ENCODE peak calls at places on chromosome 17, in four cellular contexts. One of them, this sample, is unnamed.

GRCh38 chr17:79647456-79647915 is 36.6 kb upstream of the RBFOX3 start:
- DNase-seq in activated T-cell treated with anti-CD3 and anti-CD28 coated beads for 1 hour: no peak
- DNase-seq in uterus: no peak
- DNase-seq in HT-29: no peak
- DNase-seq in this sample: no peak

GRCh38 chr17:2903193-2903974 is 107.1 kb downstream of the RAP1GAP2 start:
- DNase-seq in activated T-cell treated with anti-CD3 and anti-CD28 coated beads for 1 hour: no peak
- DNase-seq in uterus: no peak
- DNase-seq in HT-29: no peak
- DNase-seq in this sample: no peak

GRCh38 chr17:19937522-19937921 is 40.1 kb downstream of the AKAP10 start:
- DNase-seq in activated T-cell treated with anti-CD3 and anti-CD28 coated beads for 1 hour: no peak
- DNase-seq in uterus: no peak
- DNase-seq in HT-29: no peak
- DNase-seq in this sample: no peak

GRCh38 chr17:17492562-17492961 is 3.6 kb downstream of the RASD1 start:
- DNase-seq in activated T-cell treated with anti-CD3 and anti-CD28 coated beads for 1 hour: no peak
- DNase-seq in uterus: no peak
- DNase-seq in HT-29: no peak
- DNase-seq in this sample: no peak

GRCh38 chr17:63996430-63997182 is 1.5 kb upstream of the PRR29 start:
- DNase-seq in activated T-cell treated with anti-CD3 and anti-CD28 coated beads for 1 hour: no peak
- DNase-seq in uterus: peak; percentile 5
- DNase-seq in HT-29: no peak
- DNase-seq in this sample: no peak

GRCh38 chr17:41777579-41778188 is 8.8 kb downstream of the JUP start:
- DNase-seq in activated T-cell treated with anti-CD3 and anti-CD28 coated beads for 1 hour: no peak
- DNase-seq in uterus: peak; percentile 86
- DNase-seq in HT-29: peak; percentile 79
- DNase-seq in this sample: no peak

GRCh38 chr17:75087558-75088453 is at the start of gene SLC16A5:
- DNase-seq in activated T-cell treated with anti-CD3 and anti-CD28 coated beads for 1 hour: peak; percentile 38
- DNase-seq in uterus: peak; percentile 90
- DNase-seq in HT-29: peak; percentile 93
- DNase-seq in this sample: peak; percentile 13

GRCh38 chr17:57946798-57947358 is 8.3 kb downstream of the CUEDC1 start:
- DNase-seq in activated T-cell treated with anti-CD3 and anti-CD28 coated beads for 1 hour: no peak
- DNase-seq in uterus: peak; percentile 63
- DNase-seq in HT-29: peak; percentile 83
- DNase-seq in this sample: no peak

GRCh38 chr17:1002771-1003555 is 6.0 kb downstream of the TIMM22 start:
- DNase-seq in activated T-cell treated with anti-CD3 and anti-CD28 coated beads for 1 hour: no peak
- DNase-seq in uterus: no peak
- DNase-seq in HT-29: no peak
- DNase-seq in this sample: no peak

GRCh38 chr17:59620518-59621259 is 994 bp downstream of the CLTC start:
- DNase-seq in activated T-cell treated with anti-CD3 and anti-CD28 coated beads for 1 hour: peak; percentile 22
- DNase-seq in uterus: peak; percentile 18
- DNase-seq in HT-29: peak; percentile 61
- DNase-seq in this sample: no peak

GRCh38 chr17:40293363-40293762 is 5.7 kb downstream of the CDC6 start:
- DNase-seq in activated T-cell treated with anti-CD3 and anti-CD28 coated beads for 1 hour: no peak
- DNase-seq in uterus: no peak
- DNase-seq in HT-29: no peak
- DNase-seq in this sample: no peak

GRCh38 chr17:15233971-15234370 is 31.2 kb downstream of the PMP22 start:
- DNase-seq in activated T-cell treated with anti-CD3 and anti-CD28 coated beads for 1 hour: no peak
- DNase-seq in uterus: no peak
- DNase-seq in HT-29: no peak
- DNase-seq in this sample: no peak

GRCh38 chr17:38466346-38467315 is 38.4 kb downstream of the ARHGAP23 start:
- DNase-seq in activated T-cell treated with anti-CD3 and anti-CD28 coated beads for 1 hour: no peak
- DNase-seq in uterus: no peak
- DNase-seq in HT-29: no peak
- DNase-seq in this sample: no peak